ENCODE peak calls at places on chromosomes 7 and 10, in nine cellular contexts. I is EL, X is ACHN, M is HFFc6, G is AG09309, Q is uterus, L is iris pigment epithelial cell, T is NCI-H1105, V is astrocyte of the spinal cord. R is an unnamed sample.

GRCh38 chr10:112915590-112916572 is 34.2 kb upstream of the TCF7L2 start:
- DNase-seq in I (peak; percentile 29), X (peak; percentile 86), M (no peak), G (no peak), Q (no peak), L (peak; percentile 61), T (no peak), V (peak; percentile 69), R (no peak)

GRCh38 chr7:24580283-24580946 is 7.2 kb downstream of the PALS2 start:
- DNase-seq in I (no peak), X (no peak), M (no peak), G (no peak), Q (no peak), L (peak; percentile 40), T (no peak), V (no peak), R (no peak)

GRCh38 chr7:151025924-151026671 is 1.8 kb upstream of the ATG9B start:
- DNase-seq in I (peak; percentile 27), X (peak; percentile 55), M (peak; percentile 50), G (no peak), Q (no peak), L (peak; percentile 40), T (no peak), V (peak; percentile 18), R (no peak)

GRCh38 chr10:91798736-91799579 is 732 bp downstream of the TNKS2 start:
- DNase-seq in I (peak; percentile 57), X (peak; percentile 43), M (peak; percentile 19), G (no peak), Q (no peak), L (peak; percentile 63), T (no peak), V (peak; percentile 50), R (no peak)

GRCh38 chr10:113982745-113983144 is 60.9 kb upstream of the ADRB1 start:
- DNase-seq in I (no peak), X (no peak), M (no peak), G (no peak), Q (no peak), L (no peak), T (no peak), V (no peak), R (no peak)

GRCh38 chr7:151046603-151047573 is 1.4 kb upstream of the ASIC3 start:
- DNase-seq in I (peak; percentile 78), X (no peak), M (peak; percentile 48), G (no peak), Q (peak; percentile 72), L (no peak), T (no peak), V (peak; percentile 53), R (no peak)

GRCh38 chr10:93907049-93907448 is 13.3 kb downstream of the SLC35G1 start:
- DNase-seq in I (no peak), X (no peak), M (no peak), G (no peak), Q (no peak), L (no peak), T (no peak), V (no peak), R (no peak)

GRCh38 chr7:25240896-25241295 is 12.6 kb upstream of the NPVF start:
- DNase-seq in I (no peak), X (no peak), M (no peak), G (no peak), Q (no peak), L (no peak), T (no peak), V (no peak), R (no peak)

GRCh38 chr10:129021597-129022304 is 445.3 kb upstream of the MGMT start:
- DNase-seq in I (no peak), X (no peak), M (no peak), G (no peak), Q (no peak), L (no peak), T (no peak), V (no peak), R (no peak)

GRCh38 chr7:18531539-18531938 is 36.0 kb downstream of the HDAC9 start:
- DNase-seq in I (no peak), X (no peak), M (no peak), G (no peak), Q (no peak), L (no peak), T (no peak), V (no peak), R (no peak)

GRCh38 chr10:72812415-72812797 is 81.1 kb upstream of the OIT3 start:
- DNase-seq in I (no peak), X (no peak), M (no peak), G (no peak), Q (no peak), L (no peak), T (no peak), V (no peak), R (no peak)

GRCh38 chr10:114684822-114685209 is 26.7 kb upstream of the ABLIM1 start:
- DNase-seq in I (peak; percentile 82), X (peak; percentile 92), M (peak; percentile 74), G (no peak), Q (no peak), L (peak; percentile 77), T (no peak), V (peak; percentile 71), R (no peak)

R was measured in right atrium auricular region.